ENCODE peak calls at places on chromosomes 4 and X, in four cellular contexts. A is upper lobe of right lung, L is breast epithelium, G is KG1. H is an unnamed sample.
A peak's percentile ranks its signal among the peaks of the same experiment; 100 is the strongest.

GRCh38 chrX:87517571-87518141 is at the start of gene KLHL4:
- DNase-seq in A (no peak), L (no peak), G (no peak), H (no peak)

GRCh38 chrX:63761639-63762038 is 23.4 kb downstream of the ARHGEF9 start:
- DNase-seq in A (no peak), L (no peak), G (no peak), H (peak; percentile 5)

GRCh38 chrX:108299101-108299591 is 139.1 kb downstream of the COL4A6 start:
- DNase-seq in A (no peak), L (no peak), G (peak; percentile 1), H (peak; percentile 27)

GRCh38 chrX:2500681-2501151 is at the start of the genes DHRSX and ZBED1:
- DNase-seq in A (peak; percentile 81), L (no peak), G (no peak), H (peak; percentile 49)

GRCh38 chrX:56766554-56767412 is 37.7 kb downstream of the NBDY start:
- DNase-seq in A (peak; percentile 21), L (no peak), G (no peak), H (peak; percentile 2)

GRCh38 chrX:11461181-11462001 is 168.2 kb downstream of the AMELX start:
- DNase-seq in A (no peak), L (no peak), G (no peak), H (peak; percentile 59)

GRCh38 chrX:70196961-70197805 is 19.9 kb downstream of the DGAT2L6 start:
- DNase-seq in A (no peak), L (no peak), G (no peak), H (peak; percentile 75)

GRCh38 chr4:24477919-24478318 is 106.4 kb downstream of the DHX15 start:
- DNase-seq in A (no peak), L (no peak), G (no peak), H (peak; percentile 53)

GRCh38 chr4:15936495-15936894 is 2.0 kb downstream of the FGFBP1 start:
- DNase-seq in A (no peak), L (no peak), G (no peak), H (no peak)

GRCh38 chr4:26729547-26729946 is 131.1 kb upstream of the STIM2 start:
- DNase-seq in A (no peak), L (no peak), G (no peak), H (no peak)

GRCh38 chrX:107775734-107776511 is at the start of gene TSC22D3:
- DNase-seq in A (peak; percentile 90), L (peak; percentile 80), G (no peak), H (peak; percentile 74)

GRCh38 chr4:114040319-114041116 is 61.1 kb upstream of the ARSJ start:
- DNase-seq in A (no peak), L (no peak), G (no peak), H (peak; percentile 68)

GRCh38 chr4:32148120-32148666 is 1428.0 kb downstream of the PCDH7 start:
- DNase-seq in A (no peak), L (no peak), G (no peak), H (no peak)

GRCh38 chr4:40613456-40613855 is 16.2 kb downstream of the RBM47 start:
- DNase-seq in A (no peak), L (no peak), G (no peak), H (peak; percentile 43)

GRCh38 chr4:74118600-74119351 is 19.8 kb upstream of the CXCL2 start:
- DNase-seq in A (no peak), L (no peak), G (no peak), H (no peak)

GRCh38 chrX:47843363-47843762 is 6.7 kb downstream of the ZNF81 start:
- DNase-seq in A (no peak), L (no peak), G (no peak), H (peak; percentile 51)

GRCh38 chrX:147884958-147885357 is 26.8 kb upstream of the FMR1 start:
- DNase-seq in A (no peak), L (no peak), G (no peak), H (no peak)

GRCh38 chr4:109764376-109764775 is 34.5 kb upstream of the PLA2G12A start:
- DNase-seq in A (no peak), L (no peak), G (no peak), H (no peak)

GRCh38 chr4:185255868-185256267 is 46.5 kb downstream of the SNX25 start:
- DNase-seq in A (no peak), L (no peak), G (no peak), H (no peak)

GRCh38 chr4:85824166-85824945 is 349.4 kb downstream of the ARHGAP24 start:
- DNase-seq in A (no peak), L (no peak), G (no peak), H (no peak)

GRCh38 chrX:13373807-13374187 is 53.9 kb upstream of the ATXN3L start:
- DNase-seq in A (no peak), L (no peak), G (no peak), H (no peak)

GRCh38 chr4:138689182-138689546 is 326.4 kb upstream of the NOCT start:
- DNase-seq in A (no peak), L (no peak), G (no peak), H (no peak)

GRCh38 chrX:13144927-13145659 is 100.7 kb upstream of the FAM9C start:
- DNase-seq in A (no peak), L (no peak), G (no peak), H (no peak)

GRCh38 chrX:110992611-110993010 is 103.4 kb upstream of the PAK3 start:
- DNase-seq in A (no peak), L (no peak), G (no peak), H (peak; percentile 43)

GRCh38 chr4:48243429-48243828 is 26.2 kb downstream of the TEC start:
- DNase-seq in A (no peak), L (no peak), G (no peak), H (no peak)

GRCh38 chr4:11189756-11190155 is 238.9 kb downstream of the HS3ST1 start:
- DNase-seq in A (no peak), L (no peak), G (no peak), H (no peak)

GRCh38 chr4:142191901-142192300 is 555.5 kb downstream of the IL15 start:
- DNase-seq in A (no peak), L (no peak), G (no peak), H (no peak)

GRCh38 chr4:110449947-110450346 is 26.0 kb upstream of the ENPEP start:
- DNase-seq in A (no peak), L (no peak), G (no peak), H (no peak)

GRCh38 chrX:111445485-111445884 is 33.5 kb upstream of the DCX start:
- DNase-seq in A (no peak), L (no peak), G (no peak), H (peak; percentile 45)

GRCh38 chr4:26196567-26196966 is 124.2 kb upstream of the RBPJ start:
- DNase-seq in A (no peak), L (no peak), G (no peak), H (no peak)

GRCh38 chr4:119930546-119930945 is 136.1 kb downstream of the MAD2L1 start:
- DNase-seq in A (no peak), L (no peak), G (no peak), H (no peak)

GRCh38 chr4:169416461-169416860 is 145.7 kb upstream of the SH3RF1 start:
- DNase-seq in A (no peak), L (no peak), G (no peak), H (no peak)

H was measured in ELR.